ENCODE peak calls at places on chromosomes 16 and 17, in four cellular contexts. H is AG04450, K is neural crest cell, Y is fibroblast of pulmonary artery. X is an unnamed sample.

GRCh38 chr16:55700067-55700466 is 44.3 kb downstream of the SLC6A2 start:
- DNase-seq in Y (no peak), K (no peak), H (no peak), X (no peak)

GRCh38 chr16:67268136-67268579 is 11.2 kb upstream of the PLEKHG4 start:
- DNase-seq in Y (peak), H (peak), K (no peak), X (peak)

GRCh38 chr16:75537795-75538194 is 1.9 kb upstream of the CHST5 start:
- DNase-seq in H (no peak), K (no peak), Y (no peak), X (no peak)

GRCh38 chr17:33560871-33561270 is 267.8 kb upstream of the ASIC2 start:
- DNase-seq in Y (no peak), K (no peak), H (no peak), X (no peak)

GRCh38 chr16:16877061-16877460 is 498.1 kb downstream of the NPIPA7 start:
- DNase-seq in K (no peak), Y (no peak), H (no peak), X (no peak)

GRCh38 chr16:8963010-8963824 is 489 bp downstream of the USP7 start:
- DNase-seq in K (no peak), Y (no peak), H (no peak), X (no peak)

GRCh38 chr16:86039606-86040005 is 140.6 kb downstream of the IRF8 start:
- DNase-seq in K (no peak), Y (no peak), H (no peak), X (no peak)

GRCh38 chr16:67399749-67400704 is 6.7 kb upstream of the TPPP3 start:
- DNase-seq in H (no peak), Y (no peak), K (no peak), X (no peak)

GRCh38 chr17:82380860-82381702 is 9.5 kb downstream of the UTS2R start:
- DNase-seq in H (no peak), K (no peak), Y (peak), X (no peak)

GRCh38 chr17:77271421-77271820 is 130.7 kb downstream of the SEC14L1 start:
- DNase-seq in H (no peak), K (no peak), Y (no peak), X (no peak)

GRCh38 chr17:62808576-62808970 is 459 bp upstream of the MARCHF10 start:
- DNase-seq in K (no peak), H (no peak), Y (no peak), X (no peak)

GRCh38 chr17:40157972-40158371 is 17.6 kb downstream of the CASC3 start:
- DNase-seq in H (no peak), K (no peak), Y (no peak), X (no peak)

GRCh38 chr17:41692722-41693521 is 4.2 kb downstream of the EIF1 start:
- DNase-seq in K (no peak), Y (peak), H (no peak), X (peak)

GRCh38 chr17:58363457-58364185 is 11.6 kb upstream of the SUPT4H1 start:
- DNase-seq in K (no peak), Y (no peak), H (no peak), X (no peak)

GRCh38 chr17:44865231-44865660 is 17.6 kb downstream of the HIGD1B start:
- DNase-seq in K (peak), H (peak), Y (peak), X (peak)

GRCh38 chr17:78384479-78385175 is 6.2 kb downstream of the PGS1 start:
- DNase-seq in H (no peak), Y (no peak), K (no peak), X (no peak)

GRCh38 chr16:17471745-17472075 is 950 bp upstream of the XYLT1 start:
- DNase-seq in H (no peak), Y (no peak), K (no peak), X (no peak)

GRCh38 chr16:66923866-66924265 is 1.5 kb downstream of the RRAD start:
- DNase-seq in K (no peak), Y (no peak), H (no peak), X (peak)

GRCh38 chr17:50290074-50290702 is 15.9 kb downstream of the TMEM92 start:
- DNase-seq in Y (peak), K (no peak), H (peak), X (peak)

GRCh38 chr17:83201206-83202001 is 122.0 kb downstream of the METRNL start:
- DNase-seq in H (no peak), Y (no peak), K (no peak), X (no peak)

GRCh38 chr17:45311762-45312476 is 4.9 kb downstream of the MAP3K14 start:
- DNase-seq in Y (no peak), K (no peak), H (no peak), X (peak)

GRCh38 chr17:394718-395095 is 42.1 kb upstream of the RPH3AL start:
- DNase-seq in K (no peak), H (no peak), Y (no peak), X (no peak)

GRCh38 chr16:71648921-71649320 is 22.9 kb downstream of the MARVELD3 start:
- DNase-seq in K (no peak), H (no peak), Y (no peak), X (peak)

GRCh38 chr17:42883802-42884553 is 16.6 kb upstream of the G6PC1 start:
- DNase-seq in Y (no peak), K (no peak), H (no peak), X (no peak)

GRCh38 chr16:88442811-88443576 is 10.1 kb upstream of the ZFPM1 start:
- DNase-seq in Y (peak), H (peak), K (peak), X (peak)

GRCh38 chr17:21263351-21263750 is 10.1 kb upstream of the NATD1 start:
- DNase-seq in Y (peak), K (no peak), H (no peak), X (peak)

GRCh38 chr17:36983618-36984017 is 34.9 kb downstream of the AATF start:
- DNase-seq in H (no peak), K (no peak), Y (no peak), X (no peak)

GRCh38 chr17:8392674-8393469 is 4.8 kb downstream of the RNF222 start:
- DNase-seq in Y (no peak), K (no peak), H (no peak), X (no peak)

GRCh38 chr16:1761751-1762150 is 9.6 kb downstream of the NME3 start:
- DNase-seq in H (no peak), Y (no peak), K (no peak), X (no peak)
- TF ChIP-seq CTCF in H (no peak), Y (no peak), K (no peak), X (no peak)

GRCh38 chr17:59375858-59376257 is 44.4 kb downstream of the YPEL2 start:
- DNase-seq in Y (no peak), H (no peak), K (no peak), X (no peak)
- TF ChIP-seq CTCF in Y (no peak), H (no peak), K (no peak), X (no peak)

GRCh38 chr17:16492613-16493290 is 759 bp upstream of the LRRC75A start:
- DNase-seq in K (no peak), H (no peak), Y (no peak), X (no peak)

GRCh38 chr17:16493470-16494048 is 1.6 kb upstream of the LRRC75A start:
- DNase-seq in H (no peak), Y (no peak), K (no peak), X (no peak)

GRCh38 chr17:16488572-16488997 is 3.4 kb downstream of the LRRC75A start:
- DNase-seq in Y (no peak), H (no peak), K (no peak), X (no peak)

GRCh38 chr17:16491131-16491702 is 776 bp downstream of the LRRC75A start:
- DNase-seq in Y (no peak), H (no peak), K (no peak), X (no peak)

DNA sequence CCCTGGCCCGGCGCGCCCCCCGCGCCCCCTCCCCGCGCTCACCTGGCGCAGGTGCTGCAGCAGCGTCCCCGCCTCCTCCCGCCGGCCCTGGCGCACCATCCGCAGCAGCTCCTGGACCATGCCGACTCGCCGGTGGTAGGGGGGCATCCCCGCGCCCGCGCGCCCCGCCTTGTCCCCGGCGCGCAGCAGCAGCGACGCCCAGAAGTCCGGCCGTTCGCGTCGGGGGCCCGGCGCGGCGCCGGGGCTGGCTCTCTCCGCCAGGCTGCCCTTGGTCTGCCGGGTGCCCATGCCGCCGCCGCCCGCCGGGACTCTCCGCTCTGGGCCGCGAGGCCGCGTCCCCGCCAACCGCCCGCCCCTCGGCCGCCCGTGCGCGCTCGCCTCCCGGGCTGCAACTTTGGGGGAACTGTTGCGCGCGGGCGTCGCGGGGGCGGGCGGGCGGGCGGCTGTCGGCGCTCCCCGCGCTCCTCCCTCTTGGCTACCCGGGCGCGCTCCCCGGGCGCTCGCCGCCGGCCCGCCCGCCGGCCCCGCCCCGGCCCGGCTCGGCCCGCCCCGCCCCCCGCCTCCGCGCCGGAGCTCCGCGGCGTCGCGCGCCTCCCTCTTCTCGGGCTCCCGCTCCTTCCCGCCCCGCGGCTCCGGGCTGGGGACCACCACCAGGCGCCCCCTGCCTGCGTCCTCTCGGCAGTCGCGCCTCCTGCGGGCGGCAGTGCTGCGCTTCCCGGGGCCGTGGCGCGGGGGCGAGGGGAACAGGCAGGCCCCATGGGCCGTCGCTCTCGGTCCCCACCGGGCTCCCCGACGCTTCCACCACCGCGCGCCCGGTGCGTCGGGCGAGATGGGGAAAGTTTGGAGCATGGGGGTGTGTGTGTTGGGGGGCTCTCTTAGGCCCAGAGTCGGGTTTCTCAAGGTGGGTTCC is at the start of gene LRRC75A:
- DNase-seq in Y (no peak), H (no peak), K (peak), X (peak)
- TF ChIP-seq CTCF in Y (no peak), H (no peak), K (no peak), X (no peak)

GRCh38 chr16:2842340-2843000 is 12.4 kb downstream of the ZG16B start:
- DNase-seq in H (no peak), Y (peak), K (peak), X (no peak)
- TF ChIP-seq CTCF in H (peak), Y (peak), K (peak), X (peak)

GRCh38 chr16:685967-686366 is 1.8 kb upstream of the JMJD8 start:
- DNase-seq in H (no peak), K (peak), Y (peak), X (peak)
- TF ChIP-seq CTCF in H (peak), K (peak), Y (peak), X (peak)

GRCh38 chr16:70438325-70438982 is 446 bp downstream of the ST3GAL2 start:
- DNase-seq in K (no peak), Y (no peak), H (no peak), X (no peak)

GRCh38 chr16:70437582-70438324 is 1.1 kb downstream of the ST3GAL2 start:
- DNase-seq in Y (peak), H (no peak), K (no peak), X (peak)

GRCh38 chr16:70437017-70437581 is 1.8 kb downstream of the ST3GAL2 start:
- DNase-seq in K (no peak), H (peak), Y (peak), X (peak)

GRCh38 chr16:70441406-70441990 is 2.6 kb upstream of the ST3GAL2 start:
- DNase-seq in H (no peak), Y (no peak), K (no peak), X (no peak)

DNA sequence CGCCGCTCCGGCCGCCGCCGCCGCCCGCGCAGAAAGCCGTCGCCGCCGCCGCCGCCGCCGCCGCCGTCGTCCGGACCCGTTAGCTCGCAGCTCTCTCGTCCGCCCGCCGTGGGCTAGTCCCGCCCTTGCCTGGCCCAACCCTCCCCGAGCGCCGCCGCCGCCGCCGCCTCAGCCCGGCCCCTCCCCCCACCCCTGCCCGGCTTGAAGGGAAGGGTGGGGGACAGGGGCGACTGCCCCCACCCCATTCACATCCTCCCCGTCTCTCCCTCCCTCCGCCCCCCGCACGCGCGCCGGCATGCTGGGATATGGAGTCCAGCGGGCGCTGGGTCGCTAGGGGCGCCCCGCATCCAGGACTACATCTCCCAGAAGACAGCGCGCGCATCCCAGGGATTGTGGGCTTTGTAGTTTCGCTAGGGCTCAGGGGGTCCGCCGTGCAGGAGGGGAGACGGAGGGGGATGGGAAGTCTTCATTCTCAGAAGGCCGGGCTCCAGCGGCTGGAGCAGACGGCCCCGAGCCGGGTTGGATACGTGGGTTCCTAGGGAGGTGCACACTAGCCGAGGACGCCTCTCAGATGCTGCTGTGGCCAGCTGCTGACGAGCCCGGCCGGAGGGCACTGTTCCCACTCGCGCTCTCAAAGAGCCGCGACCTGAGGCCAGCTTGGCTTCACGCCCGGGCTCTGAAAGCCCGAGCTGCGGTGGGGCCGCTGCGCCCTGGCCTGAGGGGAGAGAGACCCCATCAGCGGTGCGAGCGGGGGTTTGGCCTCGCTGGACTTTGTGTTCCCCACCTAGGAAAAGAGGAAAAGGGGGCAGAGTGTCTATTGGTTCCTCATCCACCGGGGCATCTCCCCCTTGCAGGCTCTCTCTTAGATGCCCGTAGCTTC is at the start of gene ST3GAL2:
- DNase-seq in H (peak), K (peak), Y (peak), X (peak)
- TF ChIP-seq CTCF in H (peak), K (no peak), Y (no peak), X (peak)

DNA sequence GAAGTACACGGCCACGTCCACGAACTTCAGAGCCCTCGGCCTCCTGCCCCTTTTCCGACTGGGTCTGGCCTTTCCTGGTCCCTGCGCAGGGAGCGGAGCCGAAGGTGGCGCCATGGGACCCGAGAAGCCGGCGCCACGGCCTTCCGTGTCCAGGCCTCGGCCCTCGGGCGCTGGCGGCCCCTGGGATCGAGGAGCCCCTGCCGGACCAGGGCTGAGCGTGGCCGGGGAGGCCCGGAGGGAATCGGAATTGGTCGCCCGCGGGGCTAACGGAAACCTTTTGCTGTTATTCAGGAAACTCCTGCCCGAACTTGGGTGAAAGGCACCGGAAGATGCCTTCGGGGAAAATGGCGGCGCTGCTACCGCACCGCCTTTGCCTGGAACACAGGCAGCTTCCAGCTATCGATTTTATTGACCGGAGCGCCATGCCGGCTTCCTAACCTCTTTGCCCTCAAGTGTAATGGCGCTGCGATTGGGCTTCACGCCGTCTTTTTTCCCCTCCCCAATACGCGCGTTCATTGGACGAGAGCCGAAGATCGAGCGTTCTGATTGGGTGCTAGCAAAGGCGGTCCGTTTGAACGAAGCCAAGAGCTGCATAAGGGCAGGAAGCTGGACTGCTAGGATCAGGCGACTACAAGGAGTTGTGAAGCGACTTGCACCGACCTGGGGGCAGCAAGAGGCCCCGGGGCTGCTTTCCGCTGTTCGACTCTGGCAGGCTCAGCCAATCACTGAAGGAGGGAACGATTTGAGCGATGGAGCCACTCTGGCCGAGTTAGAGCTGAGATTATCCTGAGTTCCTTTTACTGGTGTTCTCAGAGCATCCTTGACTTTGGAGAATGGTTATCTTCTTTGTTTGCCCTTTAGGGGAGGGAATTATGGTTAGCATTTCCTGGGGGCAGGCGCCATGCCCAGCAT is at the start of gene ZNF689:
- DNase-seq in Y (peak), H (peak), K (peak), X (peak)
- TF ChIP-seq CTCF in Y (no peak), H (no peak), K (peak), X (no peak)

GRCh38 chr17:80413771-80414507 is 1.0 kb upstream of the ENDOV start:
- DNase-seq in H (no peak), Y (no peak), K (no peak), X (no peak)
- TF ChIP-seq CTCF in H (no peak), Y (no peak), K (no peak), X (no peak)

GRCh38 chr16:58258326-58258725 is 36.5 kb downstream of the PRSS54 start:
- DNase-seq in K (no peak), Y (no peak), H (no peak), X (peak)

GRCh38 chr16:58249388-58249779 is 45.4 kb downstream of the PRSS54 start:
- DNase-seq in K (no peak), Y (no peak), H (no peak), X (no peak)

GRCh38 chr16:58249780-58250478 is 44.9 kb downstream of the PRSS54 start:
- DNase-seq in H (no peak), Y (peak), K (peak), X (peak)

GRCh38 chr16:58256108-58256507 is 38.7 kb downstream of the PRSS54 start:
- DNase-seq in H (no peak), K (no peak), Y (no peak), X (no peak)

GRCh38 chr16:58252716-58253115 is 42.1 kb downstream of the PRSS54 start:
- DNase-seq in H (no peak), K (no peak), Y (no peak), X (no peak)
- TF ChIP-seq CTCF in H (no peak), K (no peak), Y (no peak), X (no peak)

DNA sequence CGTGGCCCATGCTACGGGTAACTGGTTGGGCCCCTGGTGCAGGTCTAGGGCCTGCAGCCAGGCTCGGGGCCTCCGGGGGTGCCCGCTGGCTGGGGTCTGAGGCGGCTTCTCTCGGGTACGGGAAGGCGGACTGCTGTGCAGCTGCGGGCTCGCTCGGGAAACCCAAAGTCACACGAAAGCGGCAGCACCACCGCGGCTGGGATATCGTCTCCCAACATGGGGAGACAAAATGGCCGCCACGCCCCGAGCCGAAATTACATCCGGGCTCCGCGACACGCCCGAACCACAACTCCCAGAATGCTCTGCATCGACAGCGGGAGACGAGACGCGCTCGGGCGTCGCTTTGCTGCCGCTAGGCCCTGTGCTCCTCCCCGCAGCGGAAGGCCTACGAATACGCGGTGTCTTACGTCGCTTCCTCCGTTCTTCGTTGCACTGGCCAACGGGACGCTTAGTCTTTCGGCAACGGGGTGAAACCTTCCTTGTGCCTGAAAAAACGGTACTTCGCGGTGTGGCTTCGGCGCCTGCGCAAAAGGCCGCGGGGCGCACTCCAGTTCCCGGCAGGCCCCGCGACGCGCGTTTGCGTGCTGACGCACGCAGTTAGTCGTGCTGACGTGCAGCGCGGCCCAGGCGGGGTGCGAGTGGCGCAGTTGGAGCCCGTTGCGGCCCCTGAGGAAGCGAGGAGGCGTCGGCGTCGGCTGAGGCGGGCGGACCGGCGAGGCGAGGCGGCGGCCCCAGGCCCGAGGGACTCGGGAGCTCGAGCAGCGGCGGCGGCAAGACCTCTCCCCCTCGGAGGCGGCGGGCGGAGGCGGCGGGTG is at the start of gene SRRM2:
- DNase-seq in K (peak), H (peak), Y (peak), X (peak)
- TF ChIP-seq CTCF in K (no peak), H (no peak), Y (no peak), X (no peak)